ENCODE peak calls at places on chromosomes 11 and 22, in seven cellular contexts. One of them, this sample, is unnamed.

GRCh38 chr11:100785148-100785983 is 98.3 kb downstream of the ARHGAP42 start:
- DNase-seq in HTR-8/SVneo: peak
- DNase-seq in fibroblast of the conjunctiva: no peak
- DNase-seq in HT1080: no peak
- DNase-seq in stimulated activated CD8-positive, alpha-beta memory T cell treated with anti-CD3 and anti-CD28 coated beads, Interleukin-2, amount 100 ng/mL, for 1 hour: no peak
- DNase-seq in amniotic stem cell: no peak
- DNase-seq in AG20443: no peak
- DNase-seq in this sample: no peak

GRCh38 chr11:9265211-9266131 is at the start of gene DENND5A:
- DNase-seq in HTR-8/SVneo: peak
- DNase-seq in fibroblast of the conjunctiva: peak
- DNase-seq in HT1080: peak
- DNase-seq in stimulated activated CD8-positive, alpha-beta memory T cell treated with anti-CD3 and anti-CD28 coated beads, Interleukin-2, amount 100 ng/mL, for 1 hour: peak
- DNase-seq in amniotic stem cell: peak
- DNase-seq in AG20443: peak
- DNase-seq in this sample: peak

GRCh38 chr22:49251371-49251770 is 576.3 kb downstream of the BRD1 start:
- DNase-seq in HTR-8/SVneo: no peak
- DNase-seq in fibroblast of the conjunctiva: no peak
- DNase-seq in HT1080: no peak
- DNase-seq in stimulated activated CD8-positive, alpha-beta memory T cell treated with anti-CD3 and anti-CD28 coated beads, Interleukin-2, amount 100 ng/mL, for 1 hour: no peak
- DNase-seq in amniotic stem cell: no peak
- DNase-seq in AG20443: no peak
- DNase-seq in this sample: no peak

GRCh38 chr11:13440100-13440855 is 22.7 kb downstream of the BTBD10 start:
- DNase-seq in HTR-8/SVneo: peak
- DNase-seq in fibroblast of the conjunctiva: peak
- DNase-seq in HT1080: peak
- DNase-seq in stimulated activated CD8-positive, alpha-beta memory T cell treated with anti-CD3 and anti-CD28 coated beads, Interleukin-2, amount 100 ng/mL, for 1 hour: no peak
- DNase-seq in amniotic stem cell: peak
- DNase-seq in AG20443: peak
- DNase-seq in this sample: peak

GRCh38 chr22:33909906-33910305 is 10.4 kb downstream of the LARGE1 start:
- DNase-seq in HTR-8/SVneo: no peak
- DNase-seq in fibroblast of the conjunctiva: no peak
- DNase-seq in HT1080: no peak
- DNase-seq in stimulated activated CD8-positive, alpha-beta memory T cell treated with anti-CD3 and anti-CD28 coated beads, Interleukin-2, amount 100 ng/mL, for 1 hour: no peak
- DNase-seq in amniotic stem cell: no peak
- DNase-seq in AG20443: peak
- DNase-seq in this sample: no peak

GRCh38 chr11:2804701-2805387 is 80.7 kb downstream of the CDKN1C start:
- DNase-seq in HTR-8/SVneo: no peak
- DNase-seq in fibroblast of the conjunctiva: no peak
- DNase-seq in HT1080: no peak
- DNase-seq in stimulated activated CD8-positive, alpha-beta memory T cell treated with anti-CD3 and anti-CD28 coated beads, Interleukin-2, amount 100 ng/mL, for 1 hour: no peak
- DNase-seq in amniotic stem cell: no peak
- DNase-seq in AG20443: no peak
- DNase-seq in this sample: no peak

GRCh38 chr11:91872216-91872615 is 352.4 kb upstream of the FAT3 start:
- DNase-seq in HTR-8/SVneo: no peak
- DNase-seq in fibroblast of the conjunctiva: no peak
- DNase-seq in HT1080: no peak
- DNase-seq in stimulated activated CD8-positive, alpha-beta memory T cell treated with anti-CD3 and anti-CD28 coated beads, Interleukin-2, amount 100 ng/mL, for 1 hour: no peak
- DNase-seq in amniotic stem cell: no peak
- DNase-seq in AG20443: no peak
- DNase-seq in this sample: no peak

GRCh38 chr22:11066458-11067285 is 4461.3 kb upstream of the OR11H1 start:
- DNase-seq in HTR-8/SVneo: no peak
- DNase-seq in fibroblast of the conjunctiva: no peak
- DNase-seq in HT1080: no peak
- DNase-seq in stimulated activated CD8-positive, alpha-beta memory T cell treated with anti-CD3 and anti-CD28 coated beads, Interleukin-2, amount 100 ng/mL, for 1 hour: no peak
- DNase-seq in amniotic stem cell: no peak
- DNase-seq in AG20443: peak
- DNase-seq in this sample: no peak

GRCh38 chr11:27387362-27387761 is 24.3 kb upstream of the CCDC34 start:
- DNase-seq in HTR-8/SVneo: no peak
- DNase-seq in fibroblast of the conjunctiva: no peak
- DNase-seq in HT1080: no peak
- DNase-seq in stimulated activated CD8-positive, alpha-beta memory T cell treated with anti-CD3 and anti-CD28 coated beads, Interleukin-2, amount 100 ng/mL, for 1 hour: no peak
- DNase-seq in amniotic stem cell: no peak
- DNase-seq in AG20443: no peak
- DNase-seq in this sample: no peak

GRCh38 chr11:16604784-16605439 is 133.5 kb upstream of the C11orf58 start:
- DNase-seq in HTR-8/SVneo: no peak
- DNase-seq in fibroblast of the conjunctiva: no peak
- DNase-seq in HT1080: peak
- DNase-seq in stimulated activated CD8-positive, alpha-beta memory T cell treated with anti-CD3 and anti-CD28 coated beads, Interleukin-2, amount 100 ng/mL, for 1 hour: no peak
- DNase-seq in amniotic stem cell: no peak
- DNase-seq in AG20443: peak
- DNase-seq in this sample: no peak

GRCh38 chr11:77088236-77089003 is 14.2 kb upstream of the OMP start:
- DNase-seq in HTR-8/SVneo: no peak
- DNase-seq in fibroblast of the conjunctiva: no peak
- DNase-seq in HT1080: no peak
- DNase-seq in stimulated activated CD8-positive, alpha-beta memory T cell treated with anti-CD3 and anti-CD28 coated beads, Interleukin-2, amount 100 ng/mL, for 1 hour: no peak
- DNase-seq in amniotic stem cell: no peak
- DNase-seq in AG20443: no peak
- DNase-seq in this sample: no peak

GRCh38 chr22:48475661-48476345 is 1351.9 kb downstream of the BRD1 start:
- DNase-seq in HTR-8/SVneo: no peak
- DNase-seq in fibroblast of the conjunctiva: no peak
- DNase-seq in HT1080: no peak
- DNase-seq in stimulated activated CD8-positive, alpha-beta memory T cell treated with anti-CD3 and anti-CD28 coated beads, Interleukin-2, amount 100 ng/mL, for 1 hour: no peak
- DNase-seq in amniotic stem cell: no peak
- DNase-seq in AG20443: no peak
- DNase-seq in this sample: no peak

GRCh38 chr22:22825213-22825593 is 62.4 kb upstream of the IGLL5 start:
- DNase-seq in HTR-8/SVneo: no peak
- DNase-seq in fibroblast of the conjunctiva: no peak
- DNase-seq in HT1080: peak
- DNase-seq in stimulated activated CD8-positive, alpha-beta memory T cell treated with anti-CD3 and anti-CD28 coated beads, Interleukin-2, amount 100 ng/mL, for 1 hour: no peak
- DNase-seq in amniotic stem cell: no peak
- DNase-seq in AG20443: no peak
- DNase-seq in this sample: no peak

GRCh38 chr11:120925944-120926343 is 98.0 kb upstream of the TBCEL start:
- DNase-seq in HTR-8/SVneo: no peak
- DNase-seq in fibroblast of the conjunctiva: no peak
- DNase-seq in HT1080: no peak
- DNase-seq in stimulated activated CD8-positive, alpha-beta memory T cell treated with anti-CD3 and anti-CD28 coated beads, Interleukin-2, amount 100 ng/mL, for 1 hour: no peak
- DNase-seq in amniotic stem cell: no peak
- DNase-seq in AG20443: no peak
- DNase-seq in this sample: no peak

GRCh38 chr11:101618691-101619090 is 34.9 kb upstream of the TRPC6 start:
- DNase-seq in HTR-8/SVneo: peak
- DNase-seq in fibroblast of the conjunctiva: no peak
- DNase-seq in HT1080: peak
- DNase-seq in stimulated activated CD8-positive, alpha-beta memory T cell treated with anti-CD3 and anti-CD28 coated beads, Interleukin-2, amount 100 ng/mL, for 1 hour: no peak
- DNase-seq in amniotic stem cell: no peak
- DNase-seq in AG20443: peak
- DNase-seq in this sample: no peak

GRCh38 chr11:100445231-100445735 is 241.8 kb upstream of the ARHGAP42 start:
- DNase-seq in HTR-8/SVneo: no peak
- DNase-seq in fibroblast of the conjunctiva: no peak
- DNase-seq in HT1080: peak
- DNase-seq in stimulated activated CD8-positive, alpha-beta memory T cell treated with anti-CD3 and anti-CD28 coated beads, Interleukin-2, amount 100 ng/mL, for 1 hour: no peak
- DNase-seq in amniotic stem cell: no peak
- DNase-seq in AG20443: no peak
- DNase-seq in this sample: no peak

GRCh38 chr11:76805206-76805913 is 22.2 kb downstream of the TSKU start:
- DNase-seq in HTR-8/SVneo: no peak
- DNase-seq in fibroblast of the conjunctiva: no peak
- DNase-seq in HT1080: peak
- DNase-seq in stimulated activated CD8-positive, alpha-beta memory T cell treated with anti-CD3 and anti-CD28 coated beads, Interleukin-2, amount 100 ng/mL, for 1 hour: no peak
- DNase-seq in amniotic stem cell: no peak
- DNase-seq in AG20443: peak
- DNase-seq in this sample: no peak

GRCh38 chr11:45089251-45089650 is 57.2 kb upstream of the PRDM11 start:
- DNase-seq in HTR-8/SVneo: peak
- DNase-seq in fibroblast of the conjunctiva: peak
- DNase-seq in HT1080: peak
- DNase-seq in stimulated activated CD8-positive, alpha-beta memory T cell treated with anti-CD3 and anti-CD28 coated beads, Interleukin-2, amount 100 ng/mL, for 1 hour: no peak
- DNase-seq in amniotic stem cell: peak
- DNase-seq in AG20443: peak
- DNase-seq in this sample: peak

GRCh38 chr22:25759825-25760231 is 17.8 kb downstream of the MYO18B start:
- DNase-seq in HTR-8/SVneo: peak
- DNase-seq in fibroblast of the conjunctiva: peak
- DNase-seq in HT1080: peak
- DNase-seq in stimulated activated CD8-positive, alpha-beta memory T cell treated with anti-CD3 and anti-CD28 coated beads, Interleukin-2, amount 100 ng/mL, for 1 hour: no peak
- DNase-seq in amniotic stem cell: peak
- DNase-seq in AG20443: peak
- DNase-seq in this sample: peak

GRCh38 chr11:986270-986951 is 50.1 kb downstream of the MUC6 start:
- DNase-seq in HTR-8/SVneo: no peak
- DNase-seq in fibroblast of the conjunctiva: no peak
- DNase-seq in HT1080: no peak
- DNase-seq in stimulated activated CD8-positive, alpha-beta memory T cell treated with anti-CD3 and anti-CD28 coated beads, Interleukin-2, amount 100 ng/mL, for 1 hour: no peak
- DNase-seq in amniotic stem cell: no peak
- DNase-seq in AG20443: no peak
- DNase-seq in this sample: no peak

GRCh38 chr11:15967966-15968365 is 388.4 kb downstream of the SOX6 start:
- DNase-seq in HTR-8/SVneo: no peak
- DNase-seq in fibroblast of the conjunctiva: peak
- DNase-seq in HT1080: peak
- DNase-seq in stimulated activated CD8-positive, alpha-beta memory T cell treated with anti-CD3 and anti-CD28 coated beads, Interleukin-2, amount 100 ng/mL, for 1 hour: no peak
- DNase-seq in amniotic stem cell: no peak
- DNase-seq in AG20443: no peak
- DNase-seq in this sample: no peak

GRCh38 chr11:75264356-75264755 is 23.8 kb downstream of the TPBGL start:
- DNase-seq in HTR-8/SVneo: no peak
- DNase-seq in fibroblast of the conjunctiva: no peak
- DNase-seq in HT1080: no peak
- DNase-seq in stimulated activated CD8-positive, alpha-beta memory T cell treated with anti-CD3 and anti-CD28 coated beads, Interleukin-2, amount 100 ng/mL, for 1 hour: no peak
- DNase-seq in amniotic stem cell: no peak
- DNase-seq in AG20443: no peak
- DNase-seq in this sample: no peak

GRCh38 chr22:18085188-18085587 is 7.4 kb downstream of the PEX26 start:
- DNase-seq in HTR-8/SVneo: no peak
- DNase-seq in fibroblast of the conjunctiva: no peak
- DNase-seq in HT1080: no peak
- DNase-seq in stimulated activated CD8-positive, alpha-beta memory T cell treated with anti-CD3 and anti-CD28 coated beads, Interleukin-2, amount 100 ng/mL, for 1 hour: no peak
- DNase-seq in amniotic stem cell: no peak
- DNase-seq in AG20443: peak
- DNase-seq in this sample: peak

GRCh38 chr11:2547806-2548205 is 103.0 kb downstream of the KCNQ1 start:
- DNase-seq in HTR-8/SVneo: no peak
- DNase-seq in fibroblast of the conjunctiva: no peak
- DNase-seq in HT1080: no peak
- DNase-seq in stimulated activated CD8-positive, alpha-beta memory T cell treated with anti-CD3 and anti-CD28 coated beads, Interleukin-2, amount 100 ng/mL, for 1 hour: no peak
- DNase-seq in amniotic stem cell: no peak
- DNase-seq in AG20443: no peak
- DNase-seq in this sample: no peak

GRCh38 chr22:50622723-50623327 is 5.1 kb downstream of the ARSA start:
- DNase-seq in HTR-8/SVneo: no peak
- DNase-seq in fibroblast of the conjunctiva: no peak
- DNase-seq in HT1080: no peak
- DNase-seq in stimulated activated CD8-positive, alpha-beta memory T cell treated with anti-CD3 and anti-CD28 coated beads, Interleukin-2, amount 100 ng/mL, for 1 hour: no peak
- DNase-seq in amniotic stem cell: no peak
- DNase-seq in AG20443: peak
- DNase-seq in this sample: no peak

GRCh38 chr22:44182591-44183588 is 2.2 kb downstream of the PARVG start:
- DNase-seq in HTR-8/SVneo: no peak
- DNase-seq in fibroblast of the conjunctiva: no peak
- DNase-seq in HT1080: no peak
- DNase-seq in stimulated activated CD8-positive, alpha-beta memory T cell treated with anti-CD3 and anti-CD28 coated beads, Interleukin-2, amount 100 ng/mL, for 1 hour: no peak
- DNase-seq in amniotic stem cell: no peak
- DNase-seq in AG20443: no peak
- DNase-seq in this sample: no peak

GRCh38 chr22:39680486-39680885 is 109.9 kb downstream of the CACNA1I start:
- DNase-seq in HTR-8/SVneo: no peak
- DNase-seq in fibroblast of the conjunctiva: no peak
- DNase-seq in HT1080: no peak
- DNase-seq in stimulated activated CD8-positive, alpha-beta memory T cell treated with anti-CD3 and anti-CD28 coated beads, Interleukin-2, amount 100 ng/mL, for 1 hour: no peak
- DNase-seq in amniotic stem cell: no peak
- DNase-seq in AG20443: no peak
- DNase-seq in this sample: no peak

GRCh38 chr11:74749127-74749964 is 697 bp downstream of the RNF169 start:
- DNase-seq in HTR-8/SVneo: peak
- DNase-seq in fibroblast of the conjunctiva: no peak
- DNase-seq in HT1080: peak
- DNase-seq in stimulated activated CD8-positive, alpha-beta memory T cell treated with anti-CD3 and anti-CD28 coated beads, Interleukin-2, amount 100 ng/mL, for 1 hour: no peak
- DNase-seq in amniotic stem cell: no peak
- DNase-seq in AG20443: peak
- DNase-seq in this sample: no peak